ENCODE peak calls at places on chromosome 5, in ten cellular contexts. J is lung, S is spleen, P is GM12865, H is mammary epithelial cell, F is neural progenitor cell, W is colonic mucosa, Z is prostate gland, L is GM23338, E is astrocyte. T is an unnamed sample.

GRCh38 chr5:33023649-33024048 is 312.5 kb downstream of the NPR3 start:
- DNase-seq in J (no peak), S (no peak), P (no peak), H (peak), F (no peak), W (no peak), Z (no peak), L (no peak), E (peak), T (no peak)

GRCh38 chr5:97071101-97071500 is 71.3 kb downstream of the LIX1 start:
- DNase-seq in J (no peak), S (no peak), P (no peak), H (no peak), F (no peak), W (peak), Z (peak), L (no peak), E (peak), T (peak)

GRCh38 chr5:178222292-178222691 is 10.3 kb downstream of the PHYKPL start:
- DNase-seq in J (no peak), S (no peak), P (no peak), H (no peak), F (no peak), W (no peak), Z (no peak), L (no peak), E (no peak), T (no peak)

GRCh38 chr5:63025679-63026078 is 447.1 kb downstream of the LRRC70 start:
- DNase-seq in J (no peak), S (no peak), P (no peak), H (no peak), F (no peak), W (no peak), Z (no peak), L (no peak), E (no peak), T (no peak)

GRCh38 chr5:83471405-83472212 is at the start of gene VCAN:
- DNase-seq in J (peak), S (peak), P (peak), H (peak), F (peak), W (peak), Z (peak), L (peak), E (peak), T (no peak)

GRCh38 chr5:74384851-74385250 is 255.7 kb downstream of the ENC1 start:
- DNase-seq in J (no peak), S (no peak), P (no peak), H (peak), F (no peak), W (no peak), Z (no peak), L (no peak), E (peak), T (no peak)

GRCh38 chr5:100142607-100143006 is 392.6 kb upstream of the FAM174A start:
- DNase-seq in J (no peak), S (no peak), P (no peak), H (no peak), F (no peak), W (no peak), Z (no peak), L (no peak), E (no peak), T (no peak)

GRCh38 chr5:55307383-55308253 is at the start of the genes DHX29 and MTREX:
- DNase-seq in J (peak), S (peak), P (peak), H (peak), F (peak), W (peak), Z (peak), L (peak), E (peak), T (peak)

GRCh38 chr5:79611046-79611829 is 1.0 kb upstream of the TENT2 start:
- DNase-seq in J (no peak), S (no peak), P (no peak), H (no peak), F (no peak), W (no peak), Z (no peak), L (peak), E (no peak), T (no peak)

GRCh38 chr5:134794819-134795218 is 36.2 kb downstream of the DDX46 start:
- DNase-seq in J (no peak), S (no peak), P (no peak), H (no peak), F (no peak), W (no peak), Z (no peak), L (no peak), E (no peak), T (no peak)

GRCh38 chr5:154756871-154757646 is 1.9 kb downstream of the LARP1 start:
- DNase-seq in J (peak), S (peak), P (peak), H (peak), F (peak), W (peak), Z (peak), L (peak), E (no peak), T (no peak)

GRCh38 chr5:4518924-4519660 is 621.0 kb upstream of the ADAMTS16 start:
- DNase-seq in J (no peak), S (no peak), P (no peak), H (no peak), F (peak), W (no peak), Z (no peak), L (peak), E (no peak), T (no peak)

GRCh38 chr5:176818391-176819098 is 8.2 kb downstream of the UNC5A start:
- DNase-seq in J (no peak), S (no peak), P (no peak), H (no peak), F (no peak), W (no peak), Z (no peak), L (no peak), E (no peak), T (no peak)

GRCh38 chr5:96709152-96709821 is 47.1 kb downstream of the CAST start:
- DNase-seq in J (no peak), S (no peak), P (no peak), H (peak), F (no peak), W (no peak), Z (no peak), L (no peak), E (peak), T (no peak)

GRCh38 chr5:176133289-176133870 is 104.8 kb upstream of the SIMC1 start:
- DNase-seq in J (no peak), S (peak), P (no peak), H (no peak), F (peak), W (no peak), Z (no peak), L (peak), E (no peak), T (no peak)

GRCh38 chr5:137254695-137255094 is 244.4 kb downstream of the SPOCK1 start:
- DNase-seq in J (no peak), S (no peak), P (no peak), H (no peak), F (no peak), W (no peak), Z (peak), L (no peak), E (no peak), T (no peak)

GRCh38 chr5:170046221-170046620 is 59.5 kb upstream of the FOXI1 start:
- DNase-seq in J (no peak), S (no peak), P (no peak), H (no peak), F (no peak), W (no peak), Z (no peak), L (peak), E (no peak), T (no peak)

GRCh38 chr5:60293518-60293917 is 400.0 kb upstream of the PDE4D start:
- DNase-seq in J (no peak), S (no peak), P (no peak), H (no peak), F (no peak), W (no peak), Z (no peak), L (no peak), E (no peak), T (no peak)

GRCh38 chr5:129945779-129946270 is 41.6 kb downstream of the CHSY3 start:
- DNase-seq in J (no peak), S (no peak), P (no peak), H (no peak), F (no peak), W (no peak), Z (no peak), L (no peak), E (peak), T (no peak)

GRCh38 chr5:110053205-110053604 is 363.5 kb downstream of the MAN2A1 start:
- DNase-seq in J (no peak), S (no peak), P (no peak), H (peak), F (no peak), W (no peak), Z (no peak), L (no peak), E (no peak), T (no peak)

GRCh38 chr5:178234753-178235599 is 2.4 kb upstream of the PHYKPL start:
- DNase-seq in J (peak), S (peak), P (peak), H (peak), F (peak), W (peak), Z (peak), L (peak), E (peak), T (no peak)

GRCh38 chr5:179815491-179816249 is 5.0 kb upstream of the SQSTM1 start:
- DNase-seq in J (no peak), S (no peak), P (no peak), H (no peak), F (no peak), W (no peak), Z (no peak), L (no peak), E (no peak), T (no peak)

GRCh38 chr5:75366787-75367186 is 29.8 kb downstream of the HMGCR start:
- DNase-seq in J (no peak), S (no peak), P (peak), H (no peak), F (no peak), W (no peak), Z (no peak), L (no peak), E (no peak), T (no peak)

GRCh38 chr5:98205691-98206461 is 567.6 kb upstream of the RGMB start:
- DNase-seq in J (no peak), S (no peak), P (no peak), H (peak), F (no peak), W (no peak), Z (no peak), L (no peak), E (peak), T (peak)

GRCh38 chr5:74390822-74391221 is 249.7 kb downstream of the ENC1 start:
- DNase-seq in J (no peak), S (no peak), P (no peak), H (no peak), F (no peak), W (no peak), Z (no peak), L (no peak), E (peak), T (no peak)

GRCh38 chr5:178670486-178670885 is 43.6 kb upstream of the CLK4 start:
- DNase-seq in J (no peak), S (no peak), P (no peak), H (no peak), F (no peak), W (no peak), Z (no peak), L (no peak), E (no peak), T (no peak)

GRCh38 chr5:102796481-102796880 is 41.4 kb downstream of the PAM start:
- DNase-seq in J (no peak), S (no peak), P (no peak), H (no peak), F (no peak), W (no peak), Z (no peak), L (no peak), E (no peak), T (no peak)

GRCh38 chr5:73391441-73391871 is 57.1 kb downstream of the FOXD1 start:
- DNase-seq in J (no peak), S (no peak), P (no peak), H (no peak), F (no peak), W (no peak), Z (no peak), L (no peak), E (peak), T (no peak)

GRCh38 chr5:10892135-10892910 is 131.3 kb upstream of the DAP start:
- DNase-seq in J (no peak), S (no peak), P (no peak), H (peak), F (no peak), W (no peak), Z (no peak), L (no peak), E (no peak), T (no peak)

GRCh38 chr5:75818661-75819060 is 101.4 kb upstream of the POC5 start:
- DNase-seq in J (no peak), S (no peak), P (no peak), H (no peak), F (no peak), W (no peak), Z (no peak), L (no peak), E (no peak), T (no peak)

GRCh38 chr5:64678400-64678799 is 11.9 kb upstream of the SHISAL2B start:
- DNase-seq in J (no peak), S (no peak), P (no peak), H (peak), F (no peak), W (no peak), Z (no peak), L (no peak), E (no peak), T (no peak)

GRCh38 chr5:36876965-36877666 is 547 bp downstream of the NIPBL start:
- DNase-seq in J (peak), S (peak), P (peak), H (peak), F (peak), W (peak), Z (peak), L (peak), E (peak), T (no peak)

GRCh38 chr5:77012601-77013000 is 17.6 kb upstream of the AGGF1 start:
- DNase-seq in J (no peak), S (no peak), P (no peak), H (peak), F (no peak), W (no peak), Z (no peak), L (no peak), E (no peak), T (no peak)

GRCh38 chr5:85921590-85921989 is 696.2 kb upstream of the COX7C start:
- DNase-seq in J (no peak), S (no peak), P (no peak), H (no peak), F (no peak), W (no peak), Z (no peak), L (peak), E (no peak), T (no peak)
- TF ChIP-seq CTCF in J (no peak), S (no peak), P (no peak), H (no peak), F (no peak), W (no peak), Z (no peak), L (peak), E (no peak), T (peak)

DNA sequence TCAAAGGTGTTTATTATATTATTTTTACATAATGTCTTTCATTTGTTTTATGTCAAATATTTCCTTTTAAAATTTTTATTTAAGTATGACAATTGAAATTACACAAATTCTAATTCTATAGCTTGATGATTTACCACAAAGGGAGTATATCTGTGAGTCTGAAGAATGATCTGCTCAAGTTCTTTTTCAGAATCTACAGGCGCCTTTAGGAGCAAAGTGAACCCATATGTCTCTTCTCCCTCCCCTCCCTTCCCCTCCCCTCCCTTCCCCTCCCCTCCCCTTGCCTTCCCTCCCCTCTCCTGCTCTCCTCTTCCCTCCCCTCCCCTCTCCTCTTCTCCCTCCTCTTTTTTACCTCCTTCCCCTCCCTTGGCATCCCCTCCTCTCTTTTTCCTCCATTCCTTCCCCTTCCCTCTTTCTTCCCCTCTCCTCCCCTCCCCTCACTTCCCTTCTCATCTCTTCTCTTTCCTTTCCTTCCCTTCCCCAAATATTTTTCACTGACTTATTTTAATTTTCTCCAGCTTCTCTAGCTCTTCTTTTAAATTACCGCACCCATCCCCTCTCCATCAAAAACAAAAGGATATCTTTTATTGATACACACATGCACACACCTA is 495.3 kb upstream of the PIK3R1 start:
- DNase-seq in J (no peak), S (no peak), P (no peak), H (no peak), F (no peak), W (no peak), Z (no peak), L (no peak), E (no peak), T (no peak)
- H3K4me3 ChIP-seq in J (no peak), S (no peak), P (no peak), H (no peak), F (no peak), W (no peak), Z (no peak), L (no peak), E (no peak), T (no peak)

GRCh38 chr5:112372543-112372942 is 46.5 kb downstream of the EPB41L4A start:
- DNase-seq in J (no peak), S (no peak), P (no peak), H (peak), F (no peak), W (no peak), Z (no peak), L (peak), E (no peak), T (peak)
- TF ChIP-seq CTCF in J (no peak), S (no peak), P (no peak), H (peak), F (no peak), W (no peak), Z (no peak), L (no peak), E (no peak), T (peak)

GRCh38 chr5:61732796-61733195 is 400.7 kb downstream of the ZSWIM6 start:
- DNase-seq in J (no peak), S (no peak), P (no peak), H (no peak), F (no peak), W (no peak), Z (no peak), L (peak), E (no peak), T (no peak)

GRCh38 chr5:61732376-61732775 is 400.3 kb downstream of the ZSWIM6 start:
- DNase-seq in J (no peak), S (no peak), P (no peak), H (no peak), F (peak), W (no peak), Z (no peak), L (peak), E (peak), T (no peak)

GRCh38 chr5:61731267-61731945 is 399.3 kb downstream of the ZSWIM6 start:
- DNase-seq in J (no peak), S (no peak), P (no peak), H (no peak), F (no peak), W (no peak), Z (no peak), L (no peak), E (no peak), T (no peak)

GRCh38 chr5:61734001-61734400 is 401.9 kb downstream of the ZSWIM6 start:
- DNase-seq in J (no peak), S (no peak), P (no peak), H (no peak), F (no peak), W (no peak), Z (peak), L (no peak), E (no peak), T (no peak)

DNA sequence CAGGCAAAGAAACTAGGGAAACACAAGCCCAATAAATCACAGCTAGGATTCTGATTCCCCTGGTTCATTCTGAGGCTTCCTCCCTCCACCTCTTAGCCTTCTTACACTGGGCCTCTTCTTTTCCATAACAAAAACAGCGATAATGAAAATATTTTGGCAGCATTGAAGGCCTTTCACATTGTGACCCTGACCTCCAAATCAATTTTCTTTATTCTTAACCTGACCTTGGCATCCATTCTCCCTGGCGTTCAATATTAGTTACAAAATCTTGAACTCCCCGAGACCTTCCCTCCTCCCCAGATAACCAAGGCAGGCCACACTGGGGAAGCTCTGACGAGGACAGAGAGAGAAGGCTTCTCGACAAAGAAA is 399.9 kb downstream of the ZSWIM6 start:
- DNase-seq in J (no peak), S (no peak), P (no peak), H (no peak), F (no peak), W (no peak), Z (no peak), L (no peak), E (no peak), T (no peak)
- H3K4me3 ChIP-seq in J (no peak), S (peak), P (no peak), H (no peak), F (no peak), W (no peak), Z (no peak), L (peak), E (no peak), T (no peak)

T was measured in epithelial cell of proximal tubule.